ENCODE peak calls at places on chromosomes 12 and 14, in seven cellular contexts. H is AG10803; Y is RWPE1; C is psoas muscle; J is tibial artery; M is CD4-positive, alpha-beta T cell; N is epithelial cell of esophagus. L is an unnamed sample.

GRCh38 chr12:105547786-105548185 is 217.3 kb downstream of the C12orf75 start:
- DNase-seq in H (no peak), Y (no peak), C (no peak), J (no peak), M (no peak), N (no peak), L (no peak)

GRCh38 chr12:16076553-16076952 is 165.4 kb downstream of the DERA start:
- DNase-seq in H (peak), Y (peak), C (no peak), J (no peak), M (no peak), N (peak), L (no peak)

GRCh38 chr14:34211732-34212131 is 250.3 kb downstream of the SPTSSA start:
- DNase-seq in H (no peak), Y (no peak), C (no peak), J (no peak), M (no peak), N (peak), L (no peak)

GRCh38 chr12:95633049-95633545 is 81.8 kb upstream of the USP44 start:
- DNase-seq in H (peak), Y (peak), C (peak), J (peak), M (no peak), N (peak), L (no peak)

GRCh38 chr14:52801014-52801708 is 9.8 kb upstream of the GNPNAT1 start:
- DNase-seq in H (peak), Y (no peak), C (peak), J (no peak), M (no peak), N (peak), L (no peak)

GRCh38 chr12:106051853-106052531 is 86.8 kb downstream of the NUAK1 start:
- DNase-seq in H (peak), Y (no peak), C (no peak), J (no peak), M (no peak), N (peak), L (no peak)

GRCh38 chr12:57240926-57241555 is 9.9 kb downstream of the STAC3 start:
- DNase-seq in H (no peak), Y (no peak), C (peak), J (no peak), M (no peak), N (peak), L (no peak)

GRCh38 chr12:28869197-28869596 is 279.9 kb upstream of the FAR2 start:
- DNase-seq in H (peak), Y (no peak), C (no peak), J (no peak), M (no peak), N (peak), L (no peak)

GRCh38 chr12:38872181-38872580 is 33.2 kb downstream of the CPNE8 start:
- DNase-seq in H (no peak), Y (no peak), C (no peak), J (no peak), M (no peak), N (no peak), L (no peak)

GRCh38 chr12:82708507-82708906 is 21.8 kb downstream of the TMTC2 start:
- DNase-seq in H (peak), Y (no peak), C (no peak), J (no peak), M (no peak), N (no peak), L (no peak)

GRCh38 chr14:57847096-57847495 is 18.8 kb downstream of the SLC35F4 start:
- DNase-seq in H (peak), Y (no peak), C (no peak), J (no peak), M (no peak), N (no peak), L (no peak)

GRCh38 chr12:28563926-28564325 is 373.7 kb downstream of the CCDC91 start:
- DNase-seq in H (peak), Y (no peak), C (no peak), J (no peak), M (no peak), N (peak), L (no peak)

GRCh38 chr14:24273422-24273998 is 2.1 kb upstream of the RABGGTA start:
- DNase-seq in H (no peak), Y (no peak), C (no peak), J (no peak), M (no peak), N (peak), L (no peak)
- TF ChIP-seq CTCF in H (no peak), Y (no peak), C (no peak), J (no peak), M (no peak), N (peak), L (no peak)

DNA sequence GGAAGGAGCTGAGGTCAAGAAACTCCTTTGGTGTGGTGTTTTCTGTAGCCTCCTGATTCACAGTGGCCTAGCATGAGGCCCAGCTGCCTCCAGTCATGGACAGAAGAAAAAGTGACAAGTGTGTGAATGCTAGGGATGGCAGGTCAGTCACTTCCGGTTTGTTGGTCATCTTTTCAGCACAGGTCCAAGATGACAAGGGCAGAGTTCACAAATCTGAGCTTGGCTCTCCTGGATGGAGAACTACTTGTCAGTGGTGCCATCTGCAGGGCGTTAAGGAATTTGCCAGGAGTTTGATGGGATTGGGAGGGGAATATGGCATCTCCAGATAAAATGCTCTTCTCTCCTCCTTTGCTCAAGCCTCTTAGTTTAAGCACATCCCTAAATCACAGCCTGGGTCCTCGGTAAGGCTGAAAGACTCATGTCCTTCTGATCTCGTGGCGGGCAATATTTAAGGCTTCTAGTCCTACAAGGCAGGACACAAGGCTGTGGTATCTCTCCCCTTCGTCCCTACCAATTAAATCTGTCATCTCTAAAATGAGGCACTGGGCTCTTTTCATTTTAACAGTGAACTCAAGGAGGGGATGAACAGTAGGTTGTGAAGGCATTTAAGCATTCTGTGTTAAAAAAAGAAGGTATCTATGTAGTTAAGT is 10.0 kb downstream of the TUBA1B start:
- DNase-seq in H (peak), Y (peak), C (no peak), J (peak), M (no peak), N (peak), L (no peak)
- TF ChIP-seq CTCF in H (peak), Y (peak), C (peak), J (peak), M (no peak), N (peak), L (peak)

GRCh38 chr14:93688794-93689193 is 99.5 kb downstream of the PRIMA1 start:
- DNase-seq in H (no peak), Y (no peak), C (no peak), J (no peak), M (no peak), N (no peak), L (no peak)

GRCh38 chr14:93693914-93694313 is 94.4 kb downstream of the PRIMA1 start:
- DNase-seq in H (no peak), Y (no peak), C (no peak), J (no peak), M (no peak), N (no peak), L (no peak)

GRCh38 chr14:93686313-93686712 is 102.0 kb downstream of the PRIMA1 start:
- DNase-seq in H (no peak), Y (no peak), C (no peak), J (no peak), M (no peak), N (peak), L (no peak)

GRCh38 chr14:93688239-93688666 is 100.0 kb downstream of the PRIMA1 start:
- DNase-seq in H (no peak), Y (no peak), C (no peak), J (no peak), M (no peak), N (no peak), L (no peak)

DNA sequence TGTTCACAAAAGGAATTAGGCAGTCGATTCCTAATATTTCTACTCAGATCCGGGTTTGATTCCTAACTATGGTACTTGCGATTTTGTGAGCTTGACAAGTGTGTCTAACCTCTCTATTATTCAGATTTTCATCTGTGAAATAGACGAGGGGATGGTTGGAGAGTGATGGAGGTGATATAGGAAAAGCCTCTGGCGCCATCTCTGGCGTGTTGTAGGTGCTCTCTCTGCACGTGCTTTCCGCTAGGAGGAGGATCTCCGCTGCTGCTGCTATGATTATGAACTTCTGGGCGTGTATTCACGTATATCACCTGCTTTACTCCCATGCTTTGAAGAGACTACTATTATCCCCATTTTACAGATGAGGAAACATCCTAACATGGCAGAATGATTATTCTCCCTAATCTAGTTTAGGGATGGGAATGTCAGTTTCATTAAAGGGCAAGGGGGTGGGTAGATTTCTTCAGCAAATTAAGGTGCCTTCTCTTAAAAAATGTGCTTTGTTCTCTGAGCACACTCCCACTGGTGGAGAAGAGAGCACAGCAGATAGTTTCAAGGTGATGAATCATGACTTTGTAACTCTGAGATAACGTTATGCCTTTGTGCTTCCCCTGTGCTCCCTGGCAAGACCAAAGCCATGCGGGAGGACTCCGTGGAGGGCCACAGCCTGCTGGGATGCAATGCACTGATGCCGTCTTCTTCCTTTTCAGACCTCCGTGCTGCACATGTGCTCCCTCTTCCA is 97.1 kb downstream of the PRIMA1 start:
- DNase-seq in H (no peak), Y (no peak), C (no peak), J (no peak), M (no peak), N (no peak), L (no peak)
- TF ChIP-seq CTCF in H (peak), Y (no peak), C (no peak), J (no peak), M (no peak), N (no peak), L (no peak)

GRCh38 chr12:125341422-125341821 is 276.2 kb downstream of the AACS start:
- DNase-seq in H (no peak), Y (no peak), C (no peak), J (no peak), M (no peak), N (no peak), L (no peak)

GRCh38 chr12:125340791-125341190 is 275.6 kb downstream of the AACS start:
- DNase-seq in H (peak), Y (no peak), C (no peak), J (no peak), M (no peak), N (peak), L (no peak)

GRCh38 chr12:125343649-125344048 is 278.4 kb downstream of the AACS start:
- DNase-seq in H (no peak), Y (no peak), C (no peak), J (no peak), M (no peak), N (no peak), L (no peak)

GRCh38 chr12:125351788-125352187 is 286.6 kb downstream of the AACS start:
- DNase-seq in H (no peak), Y (no peak), C (no peak), J (no peak), M (no peak), N (no peak), L (no peak)

GRCh38 chr12:125346361-125346760 is 281.1 kb downstream of the AACS start:
- DNase-seq in H (no peak), Y (no peak), C (no peak), J (no peak), M (no peak), N (no peak), L (no peak)
- TF ChIP-seq CTCF in H (no peak), Y (no peak), C (no peak), J (no peak), M (no peak), N (no peak), L (no peak)

GRCh38 chr14:100709252-100709955 is 17.3 kb upstream of the DLK1 start:
- DNase-seq in H (no peak), Y (no peak), C (no peak), J (no peak), M (no peak), N (peak), L (no peak)

GRCh38 chr14:100703574-100704220 is 23.0 kb upstream of the DLK1 start:
- DNase-seq in H (no peak), Y (no peak), C (no peak), J (no peak), M (no peak), N (peak), L (no peak)

GRCh38 chr14:100708349-100709217 is 18.1 kb upstream of the DLK1 start:
- DNase-seq in H (no peak), Y (peak), C (peak), J (no peak), M (no peak), N (no peak), L (no peak)

GRCh38 chr14:100706860-100707259 is 19.8 kb upstream of the DLK1 start:
- DNase-seq in H (no peak), Y (no peak), C (no peak), J (no peak), M (no peak), N (no peak), L (no peak)

GRCh38 chr14:100706200-100706599 is 20.5 kb upstream of the DLK1 start:
- DNase-seq in H (no peak), Y (no peak), C (no peak), J (no peak), M (no peak), N (no peak), L (no peak)
- TF ChIP-seq CTCF in H (no peak), Y (no peak), C (no peak), J (no peak), M (no peak), N (no peak), L (no peak)

DNA sequence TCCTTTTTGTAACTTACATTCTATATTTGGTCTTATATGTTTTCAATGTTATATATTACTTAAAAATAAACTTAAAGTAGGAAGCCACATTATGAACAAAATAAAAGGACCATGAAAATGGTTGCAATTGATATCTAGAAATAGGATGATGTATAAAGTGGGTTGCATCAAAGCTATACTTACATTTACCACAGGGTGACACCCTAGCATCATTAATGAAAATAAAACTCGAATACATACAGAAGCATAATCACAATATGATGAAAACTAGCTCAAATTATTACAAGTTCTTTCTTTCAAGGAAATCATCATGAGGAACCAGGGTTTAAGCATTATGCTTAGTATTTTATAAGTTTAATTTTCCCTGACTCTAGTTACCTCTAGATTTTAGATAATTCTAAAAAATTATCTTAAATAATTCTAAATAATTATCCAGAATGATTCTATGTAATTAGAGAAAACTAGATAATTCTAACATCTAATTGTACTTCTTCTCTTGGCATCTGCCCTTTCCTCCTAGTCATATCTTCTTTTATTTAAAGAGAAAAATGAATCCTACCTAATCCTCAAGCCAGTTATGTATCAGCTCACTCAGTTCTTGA is 31.2 kb downstream of the TAS2R7 start:
- DNase-seq in H (peak), Y (peak), C (no peak), J (no peak), M (no peak), N (peak), L (no peak)
- TF ChIP-seq CTCF in H (peak), Y (peak), C (peak), J (peak), M (peak), N (peak), L (peak)

GRCh38 chr14:74562515-74563232 is 49.4 kb downstream of the LTBP2 start:
- DNase-seq in H (no peak), Y (no peak), C (no peak), J (no peak), M (no peak), N (peak), L (no peak)
- TF ChIP-seq CTCF in H (no peak), Y (no peak), C (no peak), J (no peak), M (no peak), N (no peak), L (no peak)